ENCODE peak calls at places on chromosomes 4 and X, in five cellular contexts. F is psoas muscle, N is NCI-H510A, R is GM04504, U is endothelial cell. M is an unnamed sample.

GRCh38 chr4:145199056-145199713 is 18.8 kb upstream of the OTUD4 start:
- DNase-seq in F (no peak), N (no peak), R (no peak), U (no peak), M (no peak)

GRCh38 chr4:15912961-15913630 is 25.4 kb downstream of the FGFBP1 start:
- DNase-seq in F (no peak), N (no peak), R (no peak), U (no peak), M (peak; percentile 37)

GRCh38 chr4:73230865-73231517 is 27.6 kb downstream of the ANKRD17 start:
- DNase-seq in F (no peak), N (no peak), R (no peak), U (no peak), M (no peak)

GRCh38 chr4:53935780-53936179 is 128.6 kb downstream of the CHIC2 start:
- DNase-seq in F (no peak), N (no peak), R (no peak), U (no peak), M (no peak)

GRCh38 chr4:82517043-82517442 is 44.7 kb downstream of the TMEM150C start:
- DNase-seq in F (no peak), N (no peak), R (no peak), U (no peak), M (peak; percentile 11)

GRCh38 chrX:106952988-106953387 is 32.8 kb downstream of the CLDN2 start:
- DNase-seq in F (no peak), N (no peak), R (no peak), U (no peak), M (no peak)

GRCh38 chr4:46839128-46839527 is 69.9 kb downstream of the COX7B2 start:
- DNase-seq in F (no peak), N (peak; percentile 26), R (no peak), U (no peak), M (no peak)

GRCh38 chrX:154123241-154124219 is 20.5 kb upstream of the OPN1LW start:
- DNase-seq in F (no peak), N (no peak), R (no peak), U (peak; percentile 31), M (peak; percentile 13)

GRCh38 chr4:47704693-47705325 is 133.1 kb downstream of the CORIN start:
- DNase-seq in F (no peak), N (peak; percentile 26), R (no peak), U (peak; percentile 54), M (peak; percentile 55)